ENCODE peak calls at places on chromosomes 11 and 22, in seven cellular contexts. N is NB4, S is A549, D is choroid plexus epithelial cell, H is IMR-90, R is AG09319, V is kidney epithelial cell. E is an unnamed sample.

GRCh38 chr22:42277988-42278776 is 7.7 kb upstream of the TCF20 start:
- DNase-seq in N (no peak), S (no peak), D (peak; percentile 30), H (no peak), R (no peak), V (no peak), E (no peak)

GRCh38 chr11:72575533-72576170 is 98.6 kb downstream of the PDE2A start:
- DNase-seq in N (no peak), S (no peak), D (no peak), H (no peak), R (no peak), V (no peak), E (no peak)

GRCh38 chr11:107453594-107454286 is 3.9 kb downstream of the CWF19L2 start:
- DNase-seq in N (no peak), S (no peak), D (no peak), H (no peak), R (no peak), V (no peak), E (no peak)

GRCh38 chr11:77726524-77726923 is 88.9 kb upstream of the CLNS1A start:
- DNase-seq in N (no peak), S (no peak), D (no peak), H (no peak), R (no peak), V (no peak), E (no peak)

GRCh38 chr11:46350695-46351094 is 3.4 kb downstream of the DGKZ start:
- DNase-seq in N (no peak), S (no peak), D (no peak), H (no peak), R (no peak), V (no peak), E (no peak)

GRCh38 chr11:2891291-2891690 is 5.7 kb upstream of the CDKN1C start:
- DNase-seq in N (peak; percentile 48), S (no peak), D (peak; percentile 28), H (no peak), R (no peak), V (no peak), E (no peak)

GRCh38 chr22:25061605-25062377 is 109.3 kb downstream of the KIAA1671 start:
- DNase-seq in N (no peak), S (no peak), D (no peak), H (no peak), R (no peak), V (no peak), E (no peak)

GRCh38 chr22:23789121-23789520 is 2.4 kb downstream of the SMARCB1 start:
- DNase-seq in N (no peak), S (no peak), D (no peak), H (no peak), R (no peak), V (no peak), E (no peak)

GRCh38 chr11:128342511-128343133 is 244.7 kb downstream of the ETS1 start:
- DNase-seq in N (peak; percentile 12), S (peak; percentile 27), D (peak; percentile 88), H (peak; percentile 86), R (no peak), V (peak; percentile 57), E (peak; percentile 70)

GRCh38 chr11:16114978-16115871 is 241.1 kb downstream of the SOX6 start:
- DNase-seq in N (no peak), S (no peak), D (no peak), H (no peak), R (no peak), V (no peak), E (no peak)

GRCh38 chr11:33451364-33451763 is 194.2 kb downstream of the HIPK3 start:
- DNase-seq in N (no peak), S (no peak), D (no peak), H (no peak), R (no peak), V (no peak), E (no peak)

GRCh38 chr11:122706261-122706660 is 50.7 kb downstream of the UBASH3B start:
- DNase-seq in N (no peak), S (peak; percentile 52), D (peak; percentile 86), H (peak; percentile 78), R (no peak), V (peak; percentile 31), E (no peak)

GRCh38 chr11:76880314-76880713 is 19.6 kb downstream of the ACER3 start:
- DNase-seq in N (no peak), S (no peak), D (peak; percentile 29), H (no peak), R (no peak), V (no peak), E (no peak)

GRCh38 chr22:23261900-23262450 is 81.7 kb downstream of the BCR start:
- DNase-seq in N (no peak), S (no peak), D (no peak), H (no peak), R (no peak), V (no peak), E (no peak)

GRCh38 chr11:68643576-68643975 is 40.8 kb upstream of the GAL start:
- DNase-seq in N (no peak), S (peak; percentile 54), D (peak; percentile 74), H (peak; percentile 21), R (no peak), V (no peak), E (no peak)
- TF ChIP-seq CTCF in N (no peak), S (peak; percentile 43), D (peak; percentile 57), H (peak; percentile 22), R (no peak), V (peak; percentile 26), E (no peak)

GRCh38 chr11:64868904-64869570 is 9.4 kb downstream of the EHD1 start:
- DNase-seq in N (no peak), S (peak; percentile 60), D (peak; percentile 77), H (peak; percentile 94), R (no peak), V (peak; percentile 59), E (peak; percentile 93)

GRCh38 chr11:64869571-64870175 is 8.7 kb downstream of the EHD1 start:
- DNase-seq in N (no peak), S (no peak), D (no peak), H (no peak), R (no peak), V (no peak), E (no peak)

GRCh38 chr11:64867748-64868462 is 10.5 kb downstream of the EHD1 start:
- DNase-seq in N (no peak), S (no peak), D (no peak), H (no peak), R (no peak), V (no peak), E (no peak)

GRCh38 chr11:64870893-64871849 is 7.2 kb downstream of the EHD1 start:
- DNase-seq in N (no peak), S (no peak), D (no peak), H (no peak), R (no peak), V (no peak), E (no peak)

GRCh38 chr11:64870176-64870892 is 8.1 kb downstream of the EHD1 start:
- DNase-seq in N (peak; percentile 66), S (no peak), D (peak; percentile 74), H (peak; percentile 78), R (no peak), V (no peak), E (peak; percentile 75)
- TF ChIP-seq CTCF in N (no peak), S (no peak), D (no peak), H (no peak), R (no peak), V (no peak), E (no peak)

GRCh38 chr11:30329150-30329940 is 6.4 kb downstream of the ARL14EP start:
- DNase-seq in N (no peak), S (no peak), D (no peak), H (no peak), R (no peak), V (no peak), E (no peak)

GRCh38 chr11:30328676-30329075 is 5.8 kb downstream of the ARL14EP start:
- DNase-seq in N (no peak), S (no peak), D (peak; percentile 63), H (peak; percentile 31), R (no peak), V (no peak), E (peak; percentile 44)

GRCh38 chr11:30333405-30333804 is 10.5 kb downstream of the ARL14EP start:
- DNase-seq in N (peak; percentile 16), S (peak; percentile 31), D (peak; percentile 58), H (no peak), R (no peak), V (no peak), E (no peak)
- TF ChIP-seq CTCF in N (peak; percentile 31), S (peak; percentile 61), D (peak; percentile 70), H (peak; percentile 37), R (peak; percentile 31), V (peak; percentile 55), E (peak; percentile 50)

DNA sequence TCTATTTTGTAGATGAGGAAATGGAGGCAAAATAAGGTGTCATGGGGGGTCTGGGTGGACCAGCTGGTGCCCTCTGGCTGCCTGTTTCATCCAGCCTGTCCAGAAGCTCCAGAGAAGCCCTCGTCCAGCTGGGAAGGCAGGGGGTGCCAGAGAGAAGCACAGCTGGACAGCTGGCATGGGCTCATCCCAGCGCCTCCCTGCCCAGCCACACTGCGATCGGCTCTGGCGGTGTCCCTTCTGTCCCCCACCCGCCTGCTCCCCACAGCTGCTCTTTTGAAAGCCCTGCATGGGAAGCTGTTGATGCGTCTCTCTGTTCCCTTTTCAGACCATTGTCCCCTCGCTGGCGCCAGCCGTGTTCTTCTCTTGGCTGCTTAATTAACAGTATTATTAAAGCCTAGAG is 86.5 kb downstream of the MN1 start:
- DNase-seq in N (no peak), S (no peak), D (peak; percentile 5), H (no peak), R (no peak), V (no peak), E (no peak)
- TF ChIP-seq CTCF in N (no peak), S (no peak), D (peak; percentile 20), H (peak; percentile 18), R (peak; percentile 25), V (peak; percentile 49), E (no peak)

DNA sequence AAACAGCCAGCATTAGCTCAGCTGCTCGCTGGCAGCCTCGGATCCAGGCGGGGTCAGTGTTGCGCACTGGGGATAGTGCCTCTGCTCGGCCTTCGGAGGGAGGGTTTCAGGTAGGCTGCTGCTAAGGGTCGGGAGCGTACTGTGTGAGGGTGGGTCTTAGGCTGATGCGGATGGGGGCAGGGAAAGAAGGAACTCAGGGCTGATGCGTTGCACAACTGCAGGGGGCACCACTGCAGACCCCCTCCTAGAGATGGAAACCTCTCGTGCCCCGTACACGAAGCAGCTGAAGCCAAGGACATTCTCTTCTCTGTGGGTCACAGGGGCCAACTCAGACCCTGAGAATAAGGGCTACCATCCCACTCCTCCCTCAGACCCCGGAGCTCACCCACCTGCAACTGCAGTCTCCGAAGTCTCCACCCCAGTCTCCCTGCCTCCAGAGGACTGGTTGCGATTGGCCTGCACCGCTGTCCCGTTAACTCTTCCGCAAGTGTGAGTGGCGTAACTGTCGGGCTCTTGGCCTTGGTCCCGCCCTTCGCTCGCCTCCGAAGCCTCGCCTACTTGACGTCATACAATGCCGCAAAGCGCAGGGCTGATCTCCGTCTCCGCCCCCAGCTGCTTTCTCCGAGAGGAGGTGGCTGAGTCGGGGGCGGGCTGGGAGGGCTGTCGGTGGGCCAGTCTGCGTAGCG is at the start of gene KBTBD3:
- DNase-seq in N (peak; percentile 99), S (peak; percentile 98), D (peak; percentile 100), H (peak; percentile 99), R (peak; percentile 98), V (peak; percentile 96), E (peak; percentile 99)
- TF ChIP-seq CTCF in N (no peak), S (peak; percentile 32), D (peak; percentile 55), H (no peak), R (peak; percentile 52), V (peak; percentile 55), E (peak; percentile 34)

E was measured in astrocyte.